ENCODE peak calls at places on chromosomes 3 and 15, in eight cellular contexts. W is endothelial cell of umbilical vein, K is PC-3, S is SK-N-SH, P is neural progenitor cell, Y is fibroblast of lung, C is GM23248, M is GM23338. Z is an unnamed sample. For H4K20me1, the result is how much of the 10 kb centered on the place peaks cover.

GRCh38 chr15:83605595-83605994 is 48.3 kb upstream of the ADAMTSL3 start:
- DNase-seq in W (no peak), K (no peak), S (no peak), P (no peak), Y (peak), C (no peak), M (no peak), Z (no peak)

GRCh38 chr15:87877114-87877810 is 379.3 kb downstream of the NTRK3 start:
- DNase-seq in W (no peak), K (no peak), S (peak), P (no peak), Y (peak), C (peak), M (no peak), Z (peak)

GRCh38 chr3:42684632-42685362 is 540 bp upstream of the KLHL40 start:
- DNase-seq in W (no peak), K (no peak), S (no peak), P (no peak), Y (no peak), C (no peak), M (no peak), Z (no peak)

GRCh38 chr15:25733036-25733855 is 129.9 kb downstream of the ATP10A start:
- DNase-seq in W (no peak), K (no peak), S (no peak), P (no peak), Y (no peak), C (no peak), M (no peak), Z (no peak)

GRCh38 chr3:56919137-56919796 is 117.5 kb upstream of the ARHGEF3 start:
- DNase-seq in W (no peak), K (no peak), S (no peak), P (no peak), Y (no peak), C (no peak), M (no peak), Z (no peak)

GRCh38 chr15:62560943-62561571 is 396.0 kb upstream of the C2CD4B start:
- DNase-seq in W (no peak), K (no peak), S (no peak), P (peak), Y (no peak), C (no peak), M (peak), Z (peak)

GRCh38 chr3:21729888-21730459 is 21.0 kb downstream of the ZNF385D start:
- DNase-seq in W (no peak), K (no peak), S (no peak), P (no peak), Y (peak), C (peak), M (no peak), Z (no peak)

GRCh38 chr3:197317250-197317963 is 19.0 kb upstream of the DLG1 start:
- DNase-seq in W (no peak), K (peak), S (no peak), P (no peak), Y (peak), C (peak), M (no peak), Z (peak)

GRCh38 chr3:158672293-158673176 is at the start of gene LXN:
- DNase-seq in W (peak), K (peak), S (peak), P (peak), Y (peak), C (peak), M (peak), Z (peak)

GRCh38 chr3:101466465-101467309 is 46.3 kb downstream of the SENP7 start:
- DNase-seq in W (no peak), K (no peak), S (no peak), P (peak), Y (no peak), C (no peak), M (peak), Z (peak)

GRCh38 chr3:73433681-73434080 is 191.1 kb downstream of the PDZRN3 start:
- DNase-seq in W (no peak), K (no peak), S (no peak), P (no peak), Y (peak), C (no peak), M (no peak), Z (no peak)

GRCh38 chr15:31078461-31078860 is 23.1 kb downstream of the TRPM1 start:
- DNase-seq in W (no peak), K (no peak), S (no peak), P (peak), Y (no peak), C (no peak), M (peak), Z (no peak)

GRCh38 chr3:168080499-168081170 is 15.1 kb downstream of the GOLIM4 start:
- DNase-seq in W (no peak), K (no peak), S (no peak), P (no peak), Y (no peak), C (no peak), M (no peak), Z (no peak)

GRCh38 chr15:52012210-52012609 is 6.8 kb upstream of the MAPK6 start:
- DNase-seq in W (no peak), K (no peak), S (no peak), P (no peak), Y (no peak), C (no peak), M (no peak), Z (no peak)

GRCh38 chr3:38560284-38560683 is 64.1 kb downstream of the EXOG start:
- DNase-seq in W (no peak), K (no peak), S (no peak), P (no peak), Y (no peak), C (no peak), M (no peak), Z (no peak)

GRCh38 chr15:46461416-46461815 is 826.6 kb downstream of the SQOR start:
- DNase-seq in W (no peak), K (no peak), S (no peak), P (no peak), Y (no peak), C (no peak), M (no peak), Z (no peak)

GRCh38 chr3:123586131-123586530 is 1.3 kb upstream of the HACD2 start:
- DNase-seq in W (peak), K (peak), S (peak), P (peak), Y (peak), C (peak), M (peak), Z (peak)

GRCh38 chr3:194738254-194739093 is 52.8 kb downstream of the FAM43A start:
- DNase-seq in W (peak), K (peak), S (peak), P (no peak), Y (peak), C (peak), M (no peak), Z (peak)

GRCh38 chr3:178159691-178160090 is 376.5 kb upstream of the KCNMB2 start:
- DNase-seq in W (peak), K (no peak), S (no peak), P (peak), Y (no peak), C (no peak), M (peak), Z (no peak)

GRCh38 chr15:93997071-93997658 is 234.2 kb upstream of the MCTP2 start:
- DNase-seq in W (peak), K (peak), S (peak), P (peak), Y (peak), C (peak), M (peak), Z (peak)

GRCh38 chr15:68492855-68493254 is 60.9 kb upstream of the ITGA11 start:
- DNase-seq in W (no peak), K (no peak), S (no peak), P (no peak), Y (no peak), C (peak), M (no peak), Z (no peak)

GRCh38 chr15:25709437-25710159 is 153.5 kb downstream of the ATP10A start:
- DNase-seq in W (no peak), K (no peak), S (no peak), P (no peak), Y (no peak), C (no peak), M (no peak), Z (no peak)

GRCh38 chr15:52417501-52417900 is 111.2 kb downstream of the MYO5A start:
- DNase-seq in W (peak), K (no peak), S (no peak), P (no peak), Y (peak), C (peak), M (peak), Z (no peak)

GRCh38 chr3:23761440-23761896 is 44.3 kb upstream of the UBE2E1 start:
- DNase-seq in W (peak), K (peak), S (no peak), P (peak), Y (peak), C (peak), M (peak), Z (peak)

GRCh38 chr3:6723205-6723604 is 137.7 kb upstream of the GRM7 start:
- DNase-seq in W (no peak), K (no peak), S (no peak), P (no peak), Y (no peak), C (no peak), M (no peak), Z (no peak)

DNA sequence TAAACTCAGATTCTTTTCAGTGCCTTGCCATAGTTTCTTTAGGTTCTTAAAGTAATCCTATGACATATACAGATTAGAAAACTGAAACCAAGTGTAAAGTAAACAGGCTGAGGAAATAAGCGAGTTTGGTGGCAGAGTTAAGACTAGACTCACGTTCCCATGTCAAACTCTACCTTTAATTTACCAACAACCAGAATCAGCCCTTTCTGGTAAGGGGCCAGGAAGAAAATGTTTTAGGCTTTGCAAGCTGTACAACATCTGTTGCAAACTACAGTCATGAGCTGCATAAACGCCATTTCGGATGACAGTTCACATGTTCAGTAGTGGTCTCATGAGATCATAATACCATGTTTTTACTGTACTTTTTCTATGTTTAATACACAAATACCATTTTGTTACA is 128.0 kb upstream of the PRICKLE2 start:
- DNase-seq in W (peak), K (no peak), S (no peak), P (no peak), Y (peak), C (peak), M (no peak), Z (no peak)
- H2AFZ ChIP-seq in W (peak), K (no peak), S (no peak), P (no peak), Y (peak), C (peak), M (no peak), Z (peak)

GRCh38 chr3:11569156-11569741 is 74.5 kb downstream of the VGLL4 start:
- DNase-seq in W (no peak), K (no peak), S (no peak), P (no peak), Y (no peak), C (no peak), M (no peak), Z (no peak)
- H4K20me1 ChIP-seq in W (under half), K (under half), S (under half), P (half or more), Y (under half), C (under half), M (under half), Z (half or more)

DNA sequence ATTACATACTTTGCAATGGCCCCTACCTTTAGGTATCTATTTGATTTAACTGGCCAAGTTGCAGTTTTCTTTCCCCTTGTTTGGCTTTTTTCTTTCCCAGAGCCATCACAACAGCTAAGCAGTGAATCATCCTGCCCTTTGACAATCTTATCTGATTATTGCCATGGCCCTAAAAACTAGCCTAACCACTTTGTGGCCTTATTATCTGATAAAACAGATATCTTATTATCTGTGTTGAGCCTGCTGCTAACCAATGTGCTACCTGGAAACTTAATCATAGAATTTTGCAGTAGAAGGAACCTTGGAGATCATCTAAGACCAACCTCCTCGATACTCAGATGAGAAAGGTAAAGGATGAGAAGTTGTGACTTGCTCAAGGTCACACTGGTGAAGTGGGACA is 37.1 kb downstream of the EIF4E3 start:
- DNase-seq in W (no peak), K (peak), S (no peak), P (no peak), Y (no peak), C (peak), M (no peak), Z (peak)
- H3K4me2 ChIP-seq in W (no peak), K (peak), S (no peak), P (no peak), Y (no peak), C (no peak), M (peak), Z (peak)

DNA sequence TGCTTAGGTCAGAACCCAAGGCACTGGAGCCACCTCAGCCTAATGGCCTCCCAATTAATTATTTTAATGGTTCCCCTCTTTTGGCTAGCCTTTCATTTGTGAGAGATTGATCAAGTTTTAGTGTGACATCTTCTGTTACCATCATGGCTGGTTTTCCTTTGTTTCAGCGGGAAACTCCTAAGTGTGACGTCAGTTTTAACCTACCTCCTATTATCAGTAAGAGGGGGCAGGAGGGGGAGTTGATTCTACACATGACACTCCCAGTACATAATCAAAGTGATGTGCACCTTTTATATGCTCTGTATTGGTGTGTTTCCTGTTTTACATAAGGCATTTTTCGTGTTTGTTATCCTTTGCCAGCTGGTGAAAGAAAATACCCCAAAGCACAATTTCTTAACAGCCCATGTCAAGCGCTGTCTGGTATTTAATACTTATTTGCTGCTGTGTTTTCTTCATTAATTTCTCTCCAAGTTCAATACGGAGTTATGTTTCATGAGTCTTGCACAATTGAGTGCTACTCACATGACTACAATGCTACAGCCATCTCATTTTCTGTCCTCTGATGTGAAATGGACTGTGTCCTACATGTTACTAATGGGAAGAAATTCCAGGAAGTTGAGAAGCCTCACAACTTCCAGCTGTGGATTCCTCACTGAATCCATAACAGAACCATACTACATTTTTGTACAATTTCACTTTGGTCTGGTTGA is 52.2 kb upstream of the POLR2M start:
- DNase-seq in W (no peak), K (no peak), S (no peak), P (no peak), Y (peak), C (peak), M (no peak), Z (peak)
- H2AFZ ChIP-seq in W (no peak), K (no peak), S (no peak), P (no peak), Y (no peak), C (peak), M (no peak), Z (peak)

GRCh38 chr3:58037141-58037910 is 29.1 kb downstream of the FLNB start:
- DNase-seq in W (no peak), K (no peak), S (no peak), P (no peak), Y (no peak), C (no peak), M (no peak), Z (no peak)
- H4K20me1 ChIP-seq in W (under half), K (half or more), S (half or more), P (under half), Y (under half), C (under half), M (under half), Z (half or more)

GRCh38 chr3:159803444-159803843 is 185.2 kb upstream of the IL12A start:
- DNase-seq in W (peak), K (no peak), S (no peak), P (no peak), Y (peak), C (no peak), M (no peak), Z (no peak)
- H3K4me2 ChIP-seq in W (no peak), K (no peak), S (no peak), P (no peak), Y (no peak), C (no peak), M (no peak), Z (no peak)

GRCh38 chr3:150370982-150371381 is 37.1 kb upstream of the TSC22D2 start:
- DNase-seq in W (peak), K (no peak), S (no peak), P (no peak), Y (no peak), C (peak), M (no peak), Z (no peak)
- H2AFZ ChIP-seq in W (no peak), K (no peak), S (peak), P (peak), Y (no peak), C (peak), M (no peak), Z (no peak)

DNA sequence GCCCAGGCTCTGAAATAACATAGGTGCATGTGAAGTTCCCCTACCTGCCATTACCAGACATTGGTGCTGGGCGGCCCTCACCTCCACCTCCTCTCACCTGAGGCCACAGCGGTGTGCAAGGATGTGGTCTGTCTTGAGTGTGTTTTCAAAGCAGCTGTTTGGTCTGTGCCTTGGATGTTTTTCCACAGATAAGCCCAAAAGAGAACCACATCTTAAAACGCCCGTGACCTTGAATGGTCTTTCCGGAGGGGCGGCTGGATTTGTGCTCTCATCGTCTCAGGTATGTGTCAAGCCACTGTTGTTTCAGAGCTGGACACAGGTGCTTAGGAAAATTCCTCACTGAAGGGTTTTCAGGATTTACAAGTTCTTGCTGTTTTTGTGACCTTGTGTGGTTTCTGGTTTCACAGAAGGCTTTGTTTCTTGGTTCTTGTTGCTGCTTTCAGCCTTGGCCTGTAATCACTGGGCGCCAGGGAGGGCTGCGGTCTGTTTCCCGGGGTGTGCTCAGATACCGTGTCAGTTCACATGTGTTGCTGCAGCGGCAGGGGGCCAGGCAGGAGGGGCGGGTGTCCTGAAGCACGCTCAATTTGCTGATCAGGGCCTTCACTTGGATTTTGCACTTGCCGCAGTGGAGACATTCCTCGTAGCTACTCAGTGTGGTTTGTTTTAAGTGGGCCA is 128.4 kb downstream of the IGF1R start:
- DNase-seq in W (no peak), K (no peak), S (no peak), P (no peak), Y (peak), C (peak), M (no peak), Z (peak)
- H4K20me1 ChIP-seq in W (under half), K (under half), S (under half), P (half or more), Y (under half), C (under half), M (under half), Z (under half)

GRCh38 chr3:148309390-148310035 is 388.2 kb upstream of the AGTR1 start:
- DNase-seq in W (peak), K (peak), S (peak), P (peak), Y (peak), C (peak), M (peak), Z (peak)
- H3K4me2 ChIP-seq in W (no peak), K (no peak), S (no peak), P (no peak), Y (no peak), C (no peak), M (no peak), Z (no peak)

DNA sequence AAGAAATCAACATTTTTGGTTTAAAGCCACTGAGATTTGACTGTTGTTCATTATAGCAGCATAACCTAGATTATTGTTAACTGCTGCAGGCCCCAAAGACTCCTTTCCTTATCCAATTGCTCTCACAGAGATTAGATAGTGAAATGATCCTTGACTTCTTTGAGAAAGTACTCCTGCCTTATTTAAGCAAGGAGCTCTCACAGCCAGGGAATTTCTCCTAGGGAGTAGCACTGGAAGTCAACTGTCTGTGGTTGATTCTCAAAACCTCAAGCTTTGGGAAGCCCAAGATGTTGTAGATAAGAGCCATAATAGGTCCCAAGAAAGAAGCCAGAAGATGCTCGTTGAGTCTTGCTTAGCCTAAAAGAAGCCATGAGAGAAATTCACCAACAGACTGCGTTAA is 151.8 kb upstream of the TSC22D2 start:
- DNase-seq in W (no peak), K (no peak), S (no peak), P (no peak), Y (no peak), C (no peak), M (no peak), Z (no peak)
- H2AFZ ChIP-seq in W (no peak), K (no peak), S (no peak), P (peak), Y (no peak), C (no peak), M (peak), Z (no peak)